ENCODE peak calls at places on chromosome 16, in five cellular contexts. One of them, this sample, is unnamed.

GRCh38 chr16:20883554-20884239 is 16.5 kb downstream of the DCUN1D3 start:
- DNase-seq in progenitor cell of endocrine pancreas: no peak
- DNase-seq in upper lobe of right lung: no peak
- DNase-seq in heart right ventricle: no peak
- DNase-seq in transverse colon: no peak
- DNase-seq in this sample: no peak

GRCh38 chr16:57469917-57470470 is 7.5 kb downstream of the POLR2C start:
- DNase-seq in progenitor cell of endocrine pancreas: no peak
- DNase-seq in upper lobe of right lung: no peak
- DNase-seq in heart right ventricle: no peak
- DNase-seq in transverse colon: no peak
- DNase-seq in this sample: no peak

GRCh38 chr16:49856741-49857330 is 924 bp upstream of the ZNF423 start:
- DNase-seq in progenitor cell of endocrine pancreas: peak
- DNase-seq in upper lobe of right lung: peak
- DNase-seq in heart right ventricle: peak
- DNase-seq in transverse colon: peak
- DNase-seq in this sample: peak

GRCh38 chr16:10812352-10813122 is 6.1 kb downstream of the TVP23A start:
- DNase-seq in progenitor cell of endocrine pancreas: no peak
- DNase-seq in upper lobe of right lung: no peak
- DNase-seq in heart right ventricle: no peak
- DNase-seq in transverse colon: no peak
- DNase-seq in this sample: no peak

GRCh38 chr16:46801428-46802049 is 29.4 kb downstream of the C16orf87 start:
- DNase-seq in progenitor cell of endocrine pancreas: no peak
- DNase-seq in upper lobe of right lung: no peak
- DNase-seq in heart right ventricle: no peak
- DNase-seq in transverse colon: no peak
- DNase-seq in this sample: no peak

GRCh38 chr16:60646631-60647030 is 1389.6 kb downstream of the CDH8 start:
- DNase-seq in progenitor cell of endocrine pancreas: no peak
- DNase-seq in upper lobe of right lung: no peak
- DNase-seq in heart right ventricle: no peak
- DNase-seq in transverse colon: no peak
- DNase-seq in this sample: no peak

GRCh38 chr16:72380283-72380682 is 208.3 kb upstream of the PMFBP1 start:
- DNase-seq in progenitor cell of endocrine pancreas: no peak
- DNase-seq in upper lobe of right lung: no peak
- DNase-seq in heart right ventricle: no peak
- DNase-seq in transverse colon: no peak
- DNase-seq in this sample: no peak

GRCh38 chr16:56312028-56312300 is 113.4 kb downstream of the AMFR start:
- DNase-seq in progenitor cell of endocrine pancreas: no peak
- DNase-seq in upper lobe of right lung: no peak
- DNase-seq in heart right ventricle: no peak
- DNase-seq in transverse colon: no peak
- DNase-seq in this sample: no peak

GRCh38 chr16:66359811-66360608 is 6.5 kb upstream of the CDH5 start:
- DNase-seq in progenitor cell of endocrine pancreas: no peak
- DNase-seq in upper lobe of right lung: peak
- DNase-seq in heart right ventricle: peak
- DNase-seq in transverse colon: no peak
- DNase-seq in this sample: no peak

GRCh38 chr16:30637952-30638351 is 12.8 kb upstream of the PRR14 start:
- DNase-seq in progenitor cell of endocrine pancreas: no peak
- DNase-seq in upper lobe of right lung: no peak
- DNase-seq in heart right ventricle: no peak
- DNase-seq in transverse colon: no peak
- DNase-seq in this sample: no peak
- TF ChIP-seq CTCF in progenitor cell of endocrine pancreas: peak
- TF ChIP-seq CTCF in upper lobe of right lung: peak
- TF ChIP-seq CTCF in heart right ventricle: no peak
- TF ChIP-seq CTCF in transverse colon: peak
- TF ChIP-seq CTCF in this sample: peak

GRCh38 chr16:2770781-2771111 is 6.3 kb downstream of the ELOB start:
- DNase-seq in progenitor cell of endocrine pancreas: no peak
- DNase-seq in upper lobe of right lung: no peak
- DNase-seq in heart right ventricle: no peak
- DNase-seq in transverse colon: no peak
- DNase-seq in this sample: no peak
- TF ChIP-seq CTCF in progenitor cell of endocrine pancreas: no peak
- TF ChIP-seq CTCF in upper lobe of right lung: no peak
- TF ChIP-seq CTCF in heart right ventricle: no peak
- TF ChIP-seq CTCF in transverse colon: no peak
- TF ChIP-seq CTCF in this sample: no peak

DNA sequence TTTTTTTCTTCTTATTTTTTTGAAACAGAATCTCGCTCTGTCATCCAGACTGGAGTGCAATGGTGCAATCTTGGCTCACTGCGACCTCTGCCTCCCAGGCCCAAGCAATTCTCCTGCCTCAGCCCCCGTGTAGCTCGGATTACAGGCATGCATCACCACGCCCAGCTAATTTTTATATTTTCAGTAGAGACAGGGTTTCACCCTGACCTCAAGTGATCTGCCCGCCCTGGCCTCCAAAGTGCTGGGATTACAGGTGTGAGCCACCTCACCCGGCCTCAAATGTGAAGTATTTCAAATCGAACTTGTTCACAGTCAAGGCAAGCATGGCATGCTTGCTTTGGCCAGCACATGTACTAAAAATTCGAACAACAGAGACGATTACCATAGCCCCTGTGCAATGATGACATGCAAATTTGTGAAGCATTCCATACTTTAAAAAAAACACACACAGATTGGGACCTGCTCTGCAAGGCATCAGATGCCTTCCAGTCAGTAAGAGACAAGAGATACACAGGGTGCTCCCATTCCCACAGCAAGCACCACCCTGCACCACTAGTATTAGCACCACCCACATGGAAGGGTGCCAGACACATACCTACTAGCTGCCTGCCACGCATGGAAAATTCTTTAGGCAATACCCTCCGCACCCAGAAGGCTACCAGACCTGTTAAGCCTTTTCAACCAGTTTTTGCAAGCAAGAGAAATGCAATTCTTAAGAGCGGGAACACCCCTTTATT is 47.2 kb downstream of the ANKRD11 start:
- DNase-seq in progenitor cell of endocrine pancreas: no peak
- DNase-seq in upper lobe of right lung: no peak
- DNase-seq in heart right ventricle: no peak
- DNase-seq in transverse colon: peak
- DNase-seq in this sample: no peak
- TF ChIP-seq CTCF in progenitor cell of endocrine pancreas: no peak
- TF ChIP-seq CTCF in upper lobe of right lung: no peak
- TF ChIP-seq CTCF in heart right ventricle: no peak
- TF ChIP-seq CTCF in transverse colon: no peak
- TF ChIP-seq CTCF in this sample: peak

DNA sequence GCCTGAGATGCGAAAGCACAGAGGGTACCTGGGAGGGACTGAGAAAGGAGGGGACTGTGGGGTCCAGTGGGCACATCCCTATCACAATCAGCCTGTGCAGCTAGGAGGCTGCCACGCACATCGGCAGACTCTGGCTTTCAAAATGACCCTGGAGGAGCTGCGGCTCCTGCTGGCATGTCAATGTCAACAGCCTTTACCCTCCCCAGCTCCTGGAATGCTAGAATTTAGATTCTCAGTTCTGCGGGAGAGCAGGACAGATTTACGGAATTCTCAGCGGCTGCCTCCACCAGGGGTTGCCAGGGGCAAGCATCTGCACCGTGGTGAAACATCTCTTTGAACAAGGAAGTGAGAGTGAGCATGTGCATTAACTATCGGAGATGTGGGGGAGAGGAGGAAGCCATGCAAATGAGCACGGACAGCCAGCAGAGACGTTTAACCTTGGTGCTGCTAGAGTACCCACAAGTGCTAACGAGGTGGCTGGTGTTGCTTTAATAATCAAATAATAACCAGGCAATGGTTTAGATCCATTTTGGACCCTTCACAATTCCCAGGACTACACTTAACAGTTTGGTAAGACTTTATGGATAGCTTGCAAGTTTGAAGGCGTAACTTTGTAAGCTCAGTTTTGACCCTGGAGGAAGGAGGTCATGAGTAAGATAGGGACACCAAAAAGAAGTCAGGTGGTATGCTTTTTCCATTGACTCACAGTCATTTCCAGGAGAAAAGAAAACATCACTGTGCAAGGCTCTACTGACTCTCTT is 54.1 kb downstream of the XYLT1 start:
- DNase-seq in progenitor cell of endocrine pancreas: no peak
- DNase-seq in upper lobe of right lung: peak
- DNase-seq in heart right ventricle: no peak
- DNase-seq in transverse colon: peak
- DNase-seq in this sample: no peak
- TF ChIP-seq CTCF in progenitor cell of endocrine pancreas: peak
- TF ChIP-seq CTCF in upper lobe of right lung: no peak
- TF ChIP-seq CTCF in heart right ventricle: no peak
- TF ChIP-seq CTCF in transverse colon: no peak
- TF ChIP-seq CTCF in this sample: peak

GRCh38 chr16:81004646-81005353 is 1.9 kb downstream of the CMC2 start:
- DNase-seq in progenitor cell of endocrine pancreas: no peak
- DNase-seq in upper lobe of right lung: no peak
- DNase-seq in heart right ventricle: no peak
- DNase-seq in transverse colon: no peak
- DNase-seq in this sample: no peak
- TF ChIP-seq CTCF in progenitor cell of endocrine pancreas: peak
- TF ChIP-seq CTCF in upper lobe of right lung: peak
- TF ChIP-seq CTCF in heart right ventricle: peak
- TF ChIP-seq CTCF in transverse colon: peak
- TF ChIP-seq CTCF in this sample: peak

GRCh38 chr16:7615565-7615964 is 282.9 kb downstream of the RBFOX1 start:
- DNase-seq in progenitor cell of endocrine pancreas: no peak
- DNase-seq in upper lobe of right lung: no peak
- DNase-seq in heart right ventricle: no peak
- DNase-seq in transverse colon: no peak
- DNase-seq in this sample: no peak
- TF ChIP-seq CTCF in progenitor cell of endocrine pancreas: no peak
- TF ChIP-seq CTCF in upper lobe of right lung: no peak
- TF ChIP-seq CTCF in heart right ventricle: no peak
- TF ChIP-seq CTCF in transverse colon: no peak
- TF ChIP-seq CTCF in this sample: no peak